ENCODE peak calls at places on chromosomes 13 and 19, in four cellular contexts. One of them, this sample, is unnamed.

GRCh38 chr19:20247016-20247683 is 80.1 kb downstream of the ZNF486 start:
- DNase-seq in NCI-H1092: peak; percentile 16
- DNase-seq in lung microvascular endothelial cell: peak; percentile 21
- DNase-seq in GM20000: no peak
- DNase-seq in this sample: peak; percentile 55

GRCh38 chr19:40190891-40191835 is at the start of gene MAP3K10:
- DNase-seq in NCI-H1092: peak; percentile 2
- DNase-seq in lung microvascular endothelial cell: peak; percentile 69
- DNase-seq in GM20000: peak; percentile 94
- DNase-seq in this sample: peak; percentile 84

GRCh38 chr19:48466571-48467325 is 2.4 kb upstream of the CYTH2 start:
- DNase-seq in NCI-H1092: peak; percentile 43
- DNase-seq in lung microvascular endothelial cell: peak; percentile 56
- DNase-seq in GM20000: no peak
- DNase-seq in this sample: peak; percentile 9

GRCh38 chr13:97976551-97977375 is 23.3 kb downstream of the IPO5 start:
- DNase-seq in NCI-H1092: no peak
- DNase-seq in lung microvascular endothelial cell: peak; percentile 21
- DNase-seq in GM20000: no peak
- DNase-seq in this sample: peak; percentile 56

GRCh38 chr19:2546128-2547032 is 70.5 kb downstream of the GADD45B start:
- DNase-seq in NCI-H1092: no peak
- DNase-seq in lung microvascular endothelial cell: peak; percentile 76
- DNase-seq in GM20000: no peak
- DNase-seq in this sample: peak; percentile 66

GRCh38 chr19:18264956-18265610 is 9.2 kb downstream of the IQCN start:
- DNase-seq in NCI-H1092: no peak
- DNase-seq in lung microvascular endothelial cell: no peak
- DNase-seq in GM20000: no peak
- DNase-seq in this sample: no peak

GRCh38 chr19:33997690-33998089 is 174.6 kb upstream of the LSM14A start:
- DNase-seq in NCI-H1092: no peak
- DNase-seq in lung microvascular endothelial cell: peak; percentile 2
- DNase-seq in GM20000: no peak
- DNase-seq in this sample: no peak

GRCh38 chr13:29937836-29938235 is 87.4 kb upstream of the UBL3 start:
- DNase-seq in NCI-H1092: no peak
- DNase-seq in lung microvascular endothelial cell: no peak
- DNase-seq in GM20000: no peak
- DNase-seq in this sample: peak; percentile 30

This sample was measured in glutamatergic neuron.